ENCODE peak calls at places on chromosomes 12 and 14, in six cellular contexts. One of them, this sample, is unnamed. For H3K27me3, the result is how much of the 10 kb centered on the place peaks cover.

GRCh38 chr14:50871223-50871622 is 630 bp upstream of the ABHD12B start:
- DNase-seq in IMR-90: no peak
- DNase-seq in HepG2: no peak
- DNase-seq in prostate gland: no peak
- DNase-seq in uterus: no peak
- DNase-seq in ovary: no peak
- DNase-seq in this sample: no peak

GRCh38 chr12:43114316-43114715 is 437.7 kb downstream of the ADAMTS20 start:
- DNase-seq in IMR-90: no peak
- DNase-seq in HepG2: no peak
- DNase-seq in prostate gland: no peak
- DNase-seq in uterus: no peak
- DNase-seq in ovary: no peak
- DNase-seq in this sample: no peak

GRCh38 chr12:70254846-70255245 is 11.6 kb downstream of the CNOT2 start:
- DNase-seq in IMR-90: no peak
- DNase-seq in HepG2: no peak
- DNase-seq in prostate gland: no peak
- DNase-seq in uterus: no peak
- DNase-seq in ovary: no peak
- DNase-seq in this sample: no peak

GRCh38 chr14:103404032-103404918 is 19.1 kb downstream of the MARK3 start:
- DNase-seq in IMR-90: peak
- DNase-seq in HepG2: no peak
- DNase-seq in prostate gland: no peak
- DNase-seq in uterus: no peak
- DNase-seq in ovary: no peak
- DNase-seq in this sample: no peak

GRCh38 chr14:103840016-103840415 is 7.4 kb downstream of the PPP1R13B start:
- DNase-seq in IMR-90: no peak
- DNase-seq in HepG2: no peak
- DNase-seq in prostate gland: no peak
- DNase-seq in uterus: no peak
- DNase-seq in ovary: no peak
- DNase-seq in this sample: no peak

GRCh38 chr14:75303415-75303814 is 24.8 kb downstream of the FOS start:
- DNase-seq in IMR-90: peak
- DNase-seq in HepG2: peak
- DNase-seq in prostate gland: peak
- DNase-seq in uterus: peak
- DNase-seq in ovary: peak
- DNase-seq in this sample: peak

GRCh38 chr14:24092960-24093900 is 881 bp upstream of the PCK2 start:
- DNase-seq in IMR-90: no peak
- DNase-seq in HepG2: no peak
- DNase-seq in prostate gland: no peak
- DNase-seq in uterus: no peak
- DNase-seq in ovary: no peak
- DNase-seq in this sample: no peak

GRCh38 chr12:107553211-107553765 is 132.3 kb upstream of the PWP1 start:
- DNase-seq in IMR-90: no peak
- DNase-seq in HepG2: no peak
- DNase-seq in prostate gland: no peak
- DNase-seq in uterus: no peak
- DNase-seq in ovary: no peak
- DNase-seq in this sample: no peak

GRCh38 chr12:124484526-124484953 is 82.9 kb downstream of the NCOR2 start:
- DNase-seq in IMR-90: no peak
- DNase-seq in HepG2: no peak
- DNase-seq in prostate gland: no peak
- DNase-seq in uterus: no peak
- DNase-seq in ovary: peak
- DNase-seq in this sample: no peak

GRCh38 chr14:65211341-65211987 is 109.1 kb upstream of the MAX start:
- DNase-seq in IMR-90: peak
- DNase-seq in HepG2: peak
- DNase-seq in prostate gland: no peak
- DNase-seq in uterus: no peak
- DNase-seq in ovary: no peak
- DNase-seq in this sample: no peak

GRCh38 chr12:107379852-107380567 is 286.7 kb upstream of the CRY1 start:
- DNase-seq in IMR-90: peak
- DNase-seq in HepG2: peak
- DNase-seq in prostate gland: peak
- DNase-seq in uterus: no peak
- DNase-seq in ovary: no peak
- DNase-seq in this sample: no peak

GRCh38 chr12:42447371-42447786 is 121.4 kb downstream of the PPHLN1 start:
- DNase-seq in IMR-90: no peak
- DNase-seq in HepG2: no peak
- DNase-seq in prostate gland: no peak
- DNase-seq in uterus: no peak
- DNase-seq in ovary: no peak
- DNase-seq in this sample: no peak

GRCh38 chr14:38553586-38553985 is 297.7 kb upstream of the CLEC14A start:
- DNase-seq in IMR-90: peak
- DNase-seq in HepG2: no peak
- DNase-seq in prostate gland: no peak
- DNase-seq in uterus: no peak
- DNase-seq in ovary: no peak
- DNase-seq in this sample: no peak

GRCh38 chr12:19710811-19711793 is 271.8 kb downstream of the AEBP2 start:
- DNase-seq in IMR-90: no peak
- DNase-seq in HepG2: peak
- DNase-seq in prostate gland: no peak
- DNase-seq in uterus: no peak
- DNase-seq in ovary: no peak
- DNase-seq in this sample: no peak

GRCh38 chr12:53254816-53255545 is 13.1 kb upstream of the ESPL1 start:
- DNase-seq in IMR-90: no peak
- DNase-seq in HepG2: no peak
- DNase-seq in prostate gland: no peak
- DNase-seq in uterus: no peak
- DNase-seq in ovary: no peak
- DNase-seq in this sample: no peak
- H3K27me3 ChIP-seq in IMR-90: under half
- H3K27me3 ChIP-seq in HepG2: under half
- H3K27me3 ChIP-seq in prostate gland: under half
- H3K27me3 ChIP-seq in uterus: under half
- H3K27me3 ChIP-seq in ovary: under half
- H3K27me3 ChIP-seq in this sample: under half

GRCh38 chr12:62371661-62372060 is 95.0 kb upstream of the MON2 start:
- DNase-seq in IMR-90: no peak
- DNase-seq in HepG2: no peak
- DNase-seq in prostate gland: no peak
- DNase-seq in uterus: no peak
- DNase-seq in ovary: no peak
- DNase-seq in this sample: no peak

GRCh38 chr12:62372134-62372533 is 94.5 kb upstream of the MON2 start:
- DNase-seq in IMR-90: no peak
- DNase-seq in HepG2: no peak
- DNase-seq in prostate gland: no peak
- DNase-seq in uterus: no peak
- DNase-seq in ovary: no peak
- DNase-seq in this sample: no peak

GRCh38 chr12:62375603-62376002 is 91.0 kb upstream of the MON2 start:
- DNase-seq in IMR-90: no peak
- DNase-seq in HepG2: no peak
- DNase-seq in prostate gland: no peak
- DNase-seq in uterus: no peak
- DNase-seq in ovary: no peak
- DNase-seq in this sample: no peak

GRCh38 chr12:62370189-62370588 is 96.4 kb upstream of the MON2 start:
- DNase-seq in IMR-90: no peak
- DNase-seq in HepG2: no peak
- DNase-seq in prostate gland: no peak
- DNase-seq in uterus: no peak
- DNase-seq in ovary: no peak
- DNase-seq in this sample: no peak

DNA sequence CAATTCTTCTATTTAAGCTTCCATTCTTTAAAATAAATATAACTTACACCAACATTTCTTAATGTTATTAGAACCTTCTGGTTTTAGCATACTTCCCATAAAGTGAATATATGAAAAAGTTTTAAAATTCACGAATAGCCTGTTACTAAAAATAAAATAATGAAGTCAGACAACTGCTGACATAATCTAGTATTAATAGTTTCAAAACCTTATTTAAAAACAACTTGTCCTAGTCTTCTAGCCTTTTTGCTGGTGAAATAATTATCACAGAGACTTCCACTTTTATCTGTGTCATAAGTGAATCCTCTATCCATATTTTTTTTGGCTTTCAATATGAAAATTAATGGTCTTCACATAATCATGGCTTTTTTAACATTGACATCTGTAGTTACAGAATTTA is 93.8 kb upstream of the MON2 start:
- DNase-seq in IMR-90: no peak
- DNase-seq in HepG2: no peak
- DNase-seq in prostate gland: no peak
- DNase-seq in uterus: no peak
- DNase-seq in ovary: no peak
- DNase-seq in this sample: no peak
- H3K27ac ChIP-seq in IMR-90: no peak
- H3K27ac ChIP-seq in HepG2: no peak
- H3K27ac ChIP-seq in prostate gland: no peak
- H3K27ac ChIP-seq in uterus: no peak
- H3K27ac ChIP-seq in ovary: no peak
- H3K27ac ChIP-seq in this sample: no peak

GRCh38 chr12:56028511-56029165 is 7.8 kb downstream of the IKZF4 start:
- DNase-seq in IMR-90: no peak
- DNase-seq in HepG2: no peak
- DNase-seq in prostate gland: no peak
- DNase-seq in uterus: no peak
- DNase-seq in ovary: no peak
- DNase-seq in this sample: no peak

GRCh38 chr12:56029166-56029519 is 8.3 kb downstream of the IKZF4 start:
- DNase-seq in IMR-90: peak
- DNase-seq in HepG2: no peak
- DNase-seq in prostate gland: no peak
- DNase-seq in uterus: no peak
- DNase-seq in ovary: peak
- DNase-seq in this sample: no peak

GRCh38 chr12:56034586-56035332 is 7.0 kb upstream of the RPS26 start:
- DNase-seq in IMR-90: no peak
- DNase-seq in HepG2: no peak
- DNase-seq in prostate gland: no peak
- DNase-seq in uterus: no peak
- DNase-seq in ovary: no peak
- DNase-seq in this sample: no peak

GRCh38 chr12:56029666-56030293 is 8.9 kb downstream of the IKZF4 start:
- DNase-seq in IMR-90: peak
- DNase-seq in HepG2: peak
- DNase-seq in prostate gland: peak
- DNase-seq in uterus: peak
- DNase-seq in ovary: no peak
- DNase-seq in this sample: peak

DNA sequence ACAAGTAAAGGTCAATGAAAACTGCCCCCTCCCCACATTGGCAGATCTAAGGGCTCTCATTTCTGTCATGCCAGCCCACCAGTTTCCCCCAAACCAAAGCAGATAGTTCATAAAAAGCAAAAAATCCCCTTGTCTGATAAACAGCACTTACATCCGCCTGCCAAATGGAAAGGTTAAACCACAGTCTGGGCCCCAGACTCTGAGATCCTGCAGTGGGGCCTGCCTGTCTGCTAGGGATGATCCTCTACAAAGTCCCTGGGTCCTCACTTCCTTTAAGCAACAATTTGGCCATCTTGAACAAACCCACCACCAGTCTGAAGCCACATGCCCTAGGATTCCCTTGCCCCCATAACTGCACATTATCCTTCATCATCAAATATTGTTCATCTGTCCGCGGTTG is 9.7 kb upstream of the RPS26 start:
- DNase-seq in IMR-90: no peak
- DNase-seq in HepG2: no peak
- DNase-seq in prostate gland: no peak
- DNase-seq in uterus: no peak
- DNase-seq in ovary: no peak
- DNase-seq in this sample: no peak
- TF ChIP-seq POLR2A in IMR-90: no peak
- TF ChIP-seq POLR2A in HepG2: no peak
- TF ChIP-seq POLR2A in prostate gland: no peak
- TF ChIP-seq POLR2A in uterus: no peak
- TF ChIP-seq POLR2A in ovary: no peak
- TF ChIP-seq POLR2A in this sample: no peak

DNA sequence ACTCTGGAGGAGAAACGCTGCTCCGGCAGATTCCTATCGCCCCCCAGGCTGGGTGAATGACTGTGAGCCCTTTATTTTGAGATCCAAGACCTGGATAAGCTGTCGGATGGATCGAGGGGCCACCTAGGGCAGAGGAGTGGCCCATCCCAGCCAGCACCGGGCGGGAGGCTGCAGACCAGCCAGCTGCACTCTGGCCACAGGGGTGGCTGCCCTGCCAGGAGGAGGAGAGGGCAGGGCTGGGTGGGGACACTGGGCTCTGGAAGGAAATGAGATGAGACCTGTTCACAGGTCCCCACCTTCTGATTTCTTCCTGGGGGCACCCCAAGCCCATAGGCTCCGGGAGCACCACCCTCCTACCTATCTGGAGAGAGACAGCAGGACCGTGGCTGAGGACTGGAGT is 140.0 kb downstream of the PIWIL1 start:
- DNase-seq in IMR-90: no peak
- DNase-seq in HepG2: no peak
- DNase-seq in prostate gland: no peak
- DNase-seq in uterus: no peak
- DNase-seq in ovary: no peak
- DNase-seq in this sample: no peak
- H3K27me3 ChIP-seq in IMR-90: under half
- H3K27me3 ChIP-seq in HepG2: under half
- H3K27me3 ChIP-seq in prostate gland: under half
- H3K27me3 ChIP-seq in uterus: under half
- H3K27me3 ChIP-seq in ovary: under half
- H3K27me3 ChIP-seq in this sample: under half

GRCh38 chr12:6323995-6324711 is 13.7 kb downstream of the PLEKHG6 start:
- DNase-seq in IMR-90: no peak
- DNase-seq in HepG2: no peak
- DNase-seq in prostate gland: no peak
- DNase-seq in uterus: no peak
- DNase-seq in ovary: no peak
- DNase-seq in this sample: no peak

GRCh38 chr12:6326316-6326959 is 15.4 kb downstream of the TNFRSF1A start:
- DNase-seq in IMR-90: peak
- DNase-seq in HepG2: peak
- DNase-seq in prostate gland: no peak
- DNase-seq in uterus: peak
- DNase-seq in ovary: peak
- DNase-seq in this sample: peak

GRCh38 chr12:6323340-6323994 is 13.0 kb downstream of the PLEKHG6 start:
- DNase-seq in IMR-90: peak
- DNase-seq in HepG2: peak
- DNase-seq in prostate gland: no peak
- DNase-seq in uterus: peak
- DNase-seq in ovary: no peak
- DNase-seq in this sample: peak

GRCh38 chr12:6327159-6327558 is 14.7 kb downstream of the TNFRSF1A start:
- DNase-seq in IMR-90: no peak
- DNase-seq in HepG2: no peak
- DNase-seq in prostate gland: no peak
- DNase-seq in uterus: peak
- DNase-seq in ovary: no peak
- DNase-seq in this sample: no peak

GRCh38 chr12:6324936-6325750 is 14.7 kb downstream of the PLEKHG6 start:
- DNase-seq in IMR-90: no peak
- DNase-seq in HepG2: no peak
- DNase-seq in prostate gland: no peak
- DNase-seq in uterus: no peak
- DNase-seq in ovary: no peak
- DNase-seq in this sample: no peak
- H3K27ac ChIP-seq in IMR-90: no peak
- H3K27ac ChIP-seq in HepG2: no peak
- H3K27ac ChIP-seq in prostate gland: no peak
- H3K27ac ChIP-seq in uterus: peak
- H3K27ac ChIP-seq in ovary: no peak
- H3K27ac ChIP-seq in this sample: no peak

This sample was measured in testis.